ENCODE peak calls at places on chromosomes 13 and 19, in four cellular contexts. One of them, this sample, is unnamed.

GRCh38 chr13:86567119-86567518 is 767.9 kb upstream of the SLITRK6 start:
- DNase-seq in DND-41: no peak
- DNase-seq in cardiac muscle cell: peak; percentile 6
- DNase-seq in dorsolateral prefrontal cortex: no peak
- DNase-seq in this sample: no peak

GRCh38 chr13:64154514-64154913 is 2738.9 kb upstream of the PCDH20 start:
- DNase-seq in DND-41: no peak
- DNase-seq in cardiac muscle cell: no peak
- DNase-seq in dorsolateral prefrontal cortex: no peak
- DNase-seq in this sample: no peak

GRCh38 chr19:55383789-55384575 is at the start of gene TMEM238:
- DNase-seq in DND-41: peak; percentile 66
- DNase-seq in cardiac muscle cell: peak; percentile 81
- DNase-seq in dorsolateral prefrontal cortex: no peak
- DNase-seq in this sample: peak; percentile 73

GRCh38 chr13:44936246-44936645 is 53.0 kb downstream of the NUFIP1 start:
- DNase-seq in DND-41: no peak
- DNase-seq in cardiac muscle cell: no peak
- DNase-seq in dorsolateral prefrontal cortex: no peak
- DNase-seq in this sample: no peak

GRCh38 chr13:85632526-85633215 is 166.5 kb downstream of the SLITRK6 start:
- DNase-seq in DND-41: no peak
- DNase-seq in cardiac muscle cell: no peak
- DNase-seq in dorsolateral prefrontal cortex: no peak
- DNase-seq in this sample: no peak

GRCh38 chr19:44908836-44909201 is 3.2 kb downstream of the APOE start:
- DNase-seq in DND-41: no peak
- DNase-seq in cardiac muscle cell: no peak
- DNase-seq in dorsolateral prefrontal cortex: no peak
- DNase-seq in this sample: no peak

GRCh38 chr13:32733685-32734084 is 147.4 kb downstream of the PDS5B start:
- DNase-seq in DND-41: no peak
- DNase-seq in cardiac muscle cell: no peak
- DNase-seq in dorsolateral prefrontal cortex: no peak
- DNase-seq in this sample: no peak

GRCh38 chr19:57708641-57709354 is at the start of gene ZNF154:
- DNase-seq in DND-41: peak; percentile 44
- DNase-seq in cardiac muscle cell: peak; percentile 92
- DNase-seq in dorsolateral prefrontal cortex: peak; percentile 70
- DNase-seq in this sample: peak; percentile 76

GRCh38 chr19:54154603-54155345 is 4.7 kb downstream of the LENG1 start:
- DNase-seq in DND-41: peak; percentile 30
- DNase-seq in cardiac muscle cell: no peak
- DNase-seq in dorsolateral prefrontal cortex: no peak
- DNase-seq in this sample: peak; percentile 75

GRCh38 chr13:20390526-20391175 is 135.0 kb downstream of the CRYL1 start:
- DNase-seq in DND-41: no peak
- DNase-seq in cardiac muscle cell: no peak
- DNase-seq in dorsolateral prefrontal cortex: no peak
- DNase-seq in this sample: no peak

DNA sequence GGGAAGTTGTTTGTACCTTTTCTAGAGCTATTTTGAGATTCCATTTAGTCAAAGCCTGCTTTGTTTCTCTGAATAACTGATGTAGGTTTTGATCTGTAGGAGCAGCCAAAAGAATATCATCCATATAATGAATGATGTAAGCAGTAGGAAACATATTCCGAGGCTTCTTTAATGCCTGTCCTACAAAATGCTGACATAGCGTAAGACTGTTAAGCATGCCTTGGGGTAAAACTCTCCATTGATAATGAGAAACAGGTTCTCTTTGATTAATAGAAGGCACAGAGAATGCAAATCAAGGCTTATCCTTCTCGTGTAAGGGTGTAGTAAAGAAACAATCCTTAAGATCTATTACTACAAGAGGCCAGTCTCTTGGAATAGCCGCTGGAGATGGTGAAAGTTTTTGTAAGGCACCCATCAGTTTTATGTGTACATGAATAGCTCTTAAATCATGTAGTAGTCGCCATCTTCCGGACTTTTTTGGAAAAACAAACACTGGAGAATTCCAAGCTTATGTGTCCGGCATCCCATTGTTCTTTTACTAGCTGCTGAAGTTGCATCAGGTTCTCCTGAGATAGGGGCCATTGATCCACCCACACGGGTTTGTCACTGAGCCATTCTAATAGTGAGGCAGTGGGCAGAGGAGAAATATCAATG is 13.5 kb downstream of the FPR3 start:
- DNase-seq in DND-41: no peak
- DNase-seq in cardiac muscle cell: no peak
- DNase-seq in dorsolateral prefrontal cortex: no peak
- DNase-seq in this sample: no peak
- TF ChIP-seq CTCF in DND-41: no peak
- TF ChIP-seq CTCF in cardiac muscle cell: peak; percentile 30
- TF ChIP-seq CTCF in dorsolateral prefrontal cortex: no peak
- TF ChIP-seq CTCF in this sample: no peak

GRCh38 chr13:70310720-70311119 is 202.5 kb upstream of the KLHL1 start:
- DNase-seq in DND-41: no peak
- DNase-seq in cardiac muscle cell: peak; percentile 72
- DNase-seq in dorsolateral prefrontal cortex: no peak
- DNase-seq in this sample: no peak
- TF ChIP-seq CTCF in DND-41: peak; percentile 35
- TF ChIP-seq CTCF in cardiac muscle cell: no peak
- TF ChIP-seq CTCF in dorsolateral prefrontal cortex: peak; percentile 44
- TF ChIP-seq CTCF in this sample: no peak

DNA sequence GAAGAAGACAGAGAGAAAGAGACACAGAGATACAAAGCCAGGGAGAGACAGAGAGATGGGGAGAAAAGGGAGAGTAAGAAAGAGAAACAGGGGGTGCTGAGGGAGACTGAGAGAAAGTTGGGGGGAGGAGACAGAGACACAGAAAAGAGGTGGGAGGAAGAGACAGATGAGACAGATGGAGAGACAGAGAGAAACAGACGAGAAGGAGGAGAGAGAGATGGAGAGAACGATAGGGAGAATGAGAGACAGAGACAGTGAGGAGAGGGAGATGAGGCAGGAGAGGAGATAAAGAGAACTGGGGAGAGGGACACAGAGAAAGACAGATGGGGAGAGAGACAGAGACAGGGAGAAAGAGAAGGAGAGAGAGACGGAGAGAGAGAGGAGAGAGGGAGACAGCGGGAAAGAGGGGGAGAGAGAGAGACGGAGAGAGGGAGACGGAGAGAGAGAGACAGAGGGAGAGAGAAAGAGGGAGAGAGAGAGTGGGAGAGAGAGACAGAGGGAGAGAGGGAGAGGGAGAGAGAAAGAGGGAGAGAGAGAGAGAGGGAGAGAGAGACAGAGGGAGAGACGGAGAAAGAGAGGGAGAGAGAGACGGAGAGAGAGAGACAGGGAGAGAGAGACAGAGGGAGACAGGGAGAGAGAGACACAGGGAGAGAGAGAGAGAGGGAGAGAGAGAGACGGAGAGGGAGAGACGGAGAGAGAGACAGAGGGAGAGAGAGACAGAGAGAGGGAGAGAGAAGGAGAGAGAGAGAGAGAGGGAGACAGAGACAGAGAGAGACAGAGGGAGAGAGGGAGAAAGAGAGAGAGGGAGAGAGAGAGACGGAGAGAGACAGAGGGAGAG is 12.6 kb downstream of the JOSD2 start:
- DNase-seq in DND-41: no peak
- DNase-seq in cardiac muscle cell: no peak
- DNase-seq in dorsolateral prefrontal cortex: no peak
- DNase-seq in this sample: no peak
- TF ChIP-seq CTCF in DND-41: no peak
- TF ChIP-seq CTCF in cardiac muscle cell: no peak
- TF ChIP-seq CTCF in dorsolateral prefrontal cortex: no peak
- TF ChIP-seq CTCF in this sample: no peak

GRCh38 chr19:27974082-27974513 is 1238.9 kb downstream of the UQCRFS1 start:
- DNase-seq in DND-41: peak; percentile 38
- DNase-seq in cardiac muscle cell: peak; percentile 63
- DNase-seq in dorsolateral prefrontal cortex: peak; percentile 51
- DNase-seq in this sample: peak; percentile 20
- TF ChIP-seq CTCF in DND-41: peak; percentile 87
- TF ChIP-seq CTCF in cardiac muscle cell: peak; percentile 59
- TF ChIP-seq CTCF in dorsolateral prefrontal cortex: peak; percentile 75
- TF ChIP-seq CTCF in this sample: peak; percentile 42

GRCh38 chr13:39783051-39783450 is 127.6 kb downstream of the COG6 start:
- DNase-seq in DND-41: no peak
- DNase-seq in cardiac muscle cell: no peak
- DNase-seq in dorsolateral prefrontal cortex: no peak
- DNase-seq in this sample: no peak
- TF ChIP-seq CTCF in DND-41: no peak
- TF ChIP-seq CTCF in cardiac muscle cell: no peak
- TF ChIP-seq CTCF in dorsolateral prefrontal cortex: no peak
- TF ChIP-seq CTCF in this sample: peak; percentile 31

GRCh38 chr13:52195052-52195837 is 35.8 kb upstream of the NEK3 start:
- DNase-seq in DND-41: no peak
- DNase-seq in cardiac muscle cell: no peak
- DNase-seq in dorsolateral prefrontal cortex: peak; percentile 67
- DNase-seq in this sample: peak; percentile 74
- TF ChIP-seq CTCF in DND-41: no peak
- TF ChIP-seq CTCF in cardiac muscle cell: peak; percentile 30
- TF ChIP-seq CTCF in dorsolateral prefrontal cortex: no peak
- TF ChIP-seq CTCF in this sample: no peak

This sample was measured in activated CD8-positive, alpha-beta T cell treated with anti-CD3 and anti-CD28 coated beads for 36 hours.